ENCODE peak calls at places on chromosomes 11 and 22, in four cellular contexts. I is HepG2, N is GM12878, B is K562. R is an unnamed sample.
A peak's percentile ranks its signal among the peaks of the same experiment; 100 is the strongest.

GRCh38 chr11:116461789-116462188 is 311.0 kb downstream of the BUD13 start:
- DNase-seq in I (no peak), N (no peak), B (no peak), R (no peak)

GRCh38 chr11:75565916-75566762 is 4.1 kb downstream of the SERPINH1 start:
- DNase-seq in I (no peak), N (no peak), B (no peak), R (no peak)

GRCh38 chr11:117780456-117780855 is 16.6 kb downstream of the DSCAML1 start:
- DNase-seq in I (no peak), N (no peak), B (no peak), R (no peak)

GRCh38 chr11:36702330-36703054 is 104.5 kb upstream of the RAG2 start:
- DNase-seq in I (peak; percentile 63), N (peak; percentile 41), B (peak; percentile 44), R (no peak)

GRCh38 chr11:128506999-128507591 is 80.3 kb downstream of the ETS1 start:
- DNase-seq in I (no peak), N (no peak), B (no peak), R (no peak)

GRCh38 chr11:43311791-43312607 is at the start of gene API5:
- DNase-seq in I (peak; percentile 89), N (peak; percentile 69), B (peak; percentile 79), R (peak; percentile 90)

GRCh38 chr11:100857236-100858005 is 170.3 kb downstream of the ARHGAP42 start:
- DNase-seq in I (no peak), N (no peak), B (no peak), R (no peak)

GRCh38 chr22:47094861-47095330 is 332.4 kb downstream of the TBC1D22A start:
- DNase-seq in I (no peak), N (no peak), B (no peak), R (no peak)

GRCh38 chr11:112292785-112293407 is 32.2 kb upstream of the PLET1 start:
- DNase-seq in I (no peak), N (no peak), B (no peak), R (no peak)

GRCh38 chr11:27317751-27318150 is 45.3 kb downstream of the CCDC34 start:
- DNase-seq in I (no peak), N (no peak), B (peak; percentile 14), R (no peak)

GRCh38 chr22:17705565-17706450 is 67.3 kb downstream of the BCL2L13 start:
- DNase-seq in I (no peak), N (no peak), B (no peak), R (no peak)

GRCh38 chr11:72807789-72808188 is 6.4 kb upstream of the ATG16L2 start:
- DNase-seq in I (no peak), N (no peak), B (no peak), R (no peak)

GRCh38 chr22:42074153-42074750 is at the start of gene PHETA2:
- DNase-seq in I (no peak), N (no peak), B (no peak), R (no peak)

GRCh38 chr11:1966531-1966930 is 19.4 kb downstream of the MRPL23 start:
- DNase-seq in I (no peak), N (no peak), B (no peak), R (no peak)

GRCh38 chr22:25747245-25747944 is 5.4 kb downstream of the MYO18B start:
- DNase-seq in I (peak; percentile 35), N (no peak), B (peak; percentile 71), R (no peak)

GRCh38 chr11:85810521-85810870 is 445 bp downstream of the SYTL2 start:
- DNase-seq in I (no peak), N (no peak), B (no peak), R (peak; percentile 58)

GRCh38 chr11:114440121-114440860 is 1.0 kb downstream of the REXO2 start:
- DNase-seq in I (peak; percentile 41), N (no peak), B (no peak), R (no peak)

GRCh38 chr11:58629857-58630256 is 7.4 kb downstream of the CNTF start:
- DNase-seq in I (peak; percentile 60), N (no peak), B (peak; percentile 22), R (no peak)

GRCh38 chr11:69295995-69296889 is 2.3 kb downstream of the MYEOV start:
- DNase-seq in I (peak; percentile 80), N (no peak), B (no peak), R (no peak)

GRCh38 chr11:108592591-108593213 is 866 bp downstream of the EXPH5 start:
- DNase-seq in I (no peak), N (no peak), B (peak; percentile 62), R (peak; percentile 56)

GRCh38 chr11:102868359-102868758 is 6.4 kb downstream of the MMP12 start:
- DNase-seq in I (no peak), N (no peak), B (no peak), R (no peak)

GRCh38 chr11:47376543-47377371 is 1.6 kb downstream of the SPI1 start:
- DNase-seq in I (no peak), N (no peak), B (peak; percentile 82), R (no peak)

GRCh38 chr11:114017723-114018122 is 41.8 kb upstream of the ZBTB16 start:
- DNase-seq in I (no peak), N (no peak), B (no peak), R (no peak)

GRCh38 chr22:40621309-40622151 is 15.0 kb downstream of the MRTFA start:
- DNase-seq in I (peak; percentile 74), N (no peak), B (no peak), R (no peak)

GRCh38 chr11:7573558-7574296 is 59.9 kb downstream of the PPFIBP2 start:
- DNase-seq in I (peak; percentile 92), N (no peak), B (peak; percentile 36), R (no peak)

GRCh38 chr11:121466063-121466794 is 13.5 kb upstream of the SORL1-AS1 start:
- DNase-seq in I (peak; percentile 76), N (no peak), B (peak; percentile 16), R (peak; percentile 77)

GRCh38 chr11:18633256-18634139 is 644 bp downstream of the SPTY2D1 start:
- DNase-seq in I (no peak), N (peak; percentile 75), B (no peak), R (no peak)

GRCh38 chr11:46294365-46295309 is 17.2 kb downstream of the CREB3L1 start:
- DNase-seq in I (no peak), N (no peak), B (peak; percentile 71), R (peak; percentile 77)

GRCh38 chr22:39900306-39901227 is at the start of gene GRAP2:
- DNase-seq in I (no peak), N (peak; percentile 94), B (no peak), R (no peak)

GRCh38 chr11:2461253-2462091 is 16.7 kb downstream of the KCNQ1 start:
- DNase-seq in I (no peak), N (no peak), B (peak; percentile 27), R (no peak)

GRCh38 chr11:89420981-89421380 is 70.2 kb downstream of the NOX4 start:
- DNase-seq in I (no peak), N (no peak), B (no peak), R (no peak)

GRCh38 chr11:59706518-59707285 is 6.9 kb downstream of the OR10V1 start:
- DNase-seq in I (no peak), N (no peak), B (peak; percentile 52), R (no peak)

GRCh38 chr11:4454031-4454430 is 4.9 kb downstream of the OR52K2 start:
- DNase-seq in I (no peak), N (no peak), B (no peak), R (no peak)

GRCh38 chr22:43256569-43257360 is 69.8 kb upstream of the TTLL12 start:
- DNase-seq in I (no peak), N (no peak), B (no peak), R (no peak)
- TF ChIP-seq KDM1A in I (no peak), N (no peak), B (no peak), R (no peak)

DNA sequence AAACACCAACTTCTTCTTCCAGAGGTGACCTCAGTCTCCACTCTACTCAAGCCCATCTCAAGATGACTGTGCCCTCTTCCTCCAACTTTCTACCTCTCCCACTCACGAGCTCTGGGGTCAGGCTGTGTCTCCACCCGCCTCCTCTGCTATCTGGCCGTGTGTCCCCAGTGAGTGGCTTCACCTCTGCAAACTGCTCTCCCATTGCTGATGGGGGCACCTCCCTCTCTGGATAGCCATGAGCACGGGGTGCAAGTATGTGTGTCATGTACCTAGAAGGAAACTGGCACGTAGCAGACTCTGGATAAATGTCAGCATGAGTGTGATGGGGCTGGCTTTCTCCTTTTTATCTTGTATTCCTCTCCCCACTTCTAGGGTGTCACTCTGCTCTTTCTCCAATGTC is 18.3 kb upstream of the RAC2 start:
- DNase-seq in I (no peak), N (no peak), B (no peak), R (no peak)
- TF ChIP-seq EP300 in I (no peak), N (no peak), B (no peak), R (no peak)

GRCh38 chr22:31064369-31064768 is 16.7 kb upstream of the SMTN start:
- DNase-seq in I (no peak), N (no peak), B (no peak), R (no peak)

DNA sequence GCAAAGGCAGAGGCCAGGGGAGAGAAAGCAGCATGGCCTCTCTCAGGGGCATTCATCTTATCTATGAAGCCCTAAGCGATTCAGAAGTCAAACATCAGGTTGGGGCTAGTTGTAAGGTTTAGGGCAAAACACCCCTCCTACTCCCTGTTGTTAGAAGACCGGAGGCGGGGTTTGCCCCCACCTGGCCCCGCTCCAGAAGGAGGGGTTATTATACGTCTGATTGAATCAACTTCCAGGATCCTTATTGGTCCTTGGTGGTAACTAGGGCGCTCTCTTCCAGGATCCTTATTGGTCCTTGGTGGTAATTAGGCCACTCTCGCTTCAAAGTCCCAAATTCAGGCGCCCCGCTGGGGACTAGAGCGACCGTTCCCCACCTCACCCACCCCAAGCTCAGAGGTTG is 12.1 kb upstream of the SMTN start:
- DNase-seq in I (no peak), N (no peak), B (no peak), R (no peak)
- H2AFZ ChIP-seq in I (no peak overlapping the region), N (no peak overlapping the region), B (no peak overlapping the region), R (peak overlapping the region; percentile 82)

GRCh38 chr11:17129003-17129402 is 51.5 kb upstream of the RPS13 start:
- DNase-seq in I (no peak), N (no peak), B (no peak), R (no peak)
- TF ChIP-seq KDM1A in I (no peak), N (no peak), B (peak; percentile 52), R (no peak)

GRCh38 chr11:131817701-131818188 is 447.3 kb downstream of the NTM start:
- DNase-seq in I (no peak), N (no peak), B (no peak), R (no peak)
- TF ChIP-seq EP300 in I (no peak), N (no peak), B (no peak), R (no peak)

DNA sequence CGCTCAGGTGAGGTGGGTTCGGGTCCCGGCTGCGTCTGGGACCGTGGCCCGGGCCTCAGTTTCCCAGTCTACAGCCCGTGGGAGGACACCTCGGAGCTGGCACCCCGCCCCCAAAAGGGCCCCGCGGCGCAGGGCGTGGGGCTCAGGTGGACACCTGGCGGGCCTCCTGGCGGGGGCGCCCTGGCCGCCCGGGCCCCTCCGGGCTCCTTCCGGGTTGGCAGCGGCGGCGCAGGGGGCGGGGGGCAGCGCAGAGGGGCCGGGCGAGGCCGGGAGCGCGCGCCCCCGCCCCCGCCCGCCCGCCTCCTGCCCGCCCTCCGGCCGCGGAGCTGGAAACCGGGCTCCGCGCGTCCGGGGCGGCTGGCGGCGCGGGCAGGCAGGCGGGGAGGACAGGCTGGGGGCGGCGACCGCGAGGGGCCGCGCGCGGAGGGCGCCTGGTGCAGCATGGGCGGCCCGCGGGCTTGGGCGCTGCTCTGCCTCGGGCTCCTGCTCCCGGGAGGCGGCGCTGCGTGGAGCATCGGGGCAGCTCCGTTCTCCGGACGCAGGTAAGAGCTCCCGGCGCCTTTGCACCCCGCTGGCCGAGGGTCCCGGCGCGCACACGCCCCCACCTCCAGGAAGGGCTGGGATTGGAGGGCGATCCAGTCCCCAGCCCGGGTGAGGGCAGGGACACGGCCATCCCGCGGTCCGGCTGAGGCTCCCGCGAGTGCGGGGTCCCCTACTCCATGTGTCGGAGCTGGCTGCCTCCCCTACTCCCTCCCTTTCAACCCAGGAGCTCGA is at the start of gene EMID1:
- DNase-seq in I (no peak), N (no peak), B (peak; percentile 90), R (no peak)
- H2AFZ ChIP-seq in I (peak within 1 kb of the TSS; percentile 49), N (peak within 1 kb of the TSS; percentile 59), B (peak within 1 kb of the TSS; percentile 82), R (peak within 1 kb of the TSS; percentile 73)

GRCh38 chr11:11415786-11416390 is 62.8 kb upstream of the CSNK2A3 start:
- DNase-seq in I (no peak), N (no peak), B (no peak), R (no peak)
- TF ChIP-seq KDM1A in I (no peak), N (no peak), B (no peak), R (no peak)

R was measured in H1.